ENCODE peak calls at places on chromosomes 12 and 14, in nine cellular contexts. N is neural progenitor cell, R is right atrium auricular region, A is tibial artery, U is suprapubic skin, M is upper lobe of left lung, W is fibroblast of lung, K is SK-N-SH, V is stomach. C is an unnamed sample. For H3K4me1, the result is how much of the 10 kb centered on the place peaks cover.

GRCh38 chr14:64762044-64763034 is 58.1 kb downstream of the PLEKHG3 start:
- DNase-seq in R (peak), U (no peak), K (peak), V (peak), A (peak), N (peak), M (peak), W (peak), C (peak)

GRCh38 chr12:67957383-67957782 is 31.9 kb upstream of the IFNG-AS1 start:
- DNase-seq in N (no peak), W (no peak), M (no peak), U (no peak), A (no peak), R (no peak), K (no peak), V (no peak), C (no peak)

GRCh38 chr12:29086325-29087271 is 62.5 kb upstream of the FAR2 start:
- DNase-seq in N (no peak), V (no peak), M (no peak), A (no peak), R (no peak), W (no peak), K (no peak), U (no peak), C (no peak)

GRCh38 chr12:41967668-41968649 is 176.7 kb downstream of the GXYLT1 start:
- DNase-seq in A (no peak), R (no peak), K (peak), N (peak), V (no peak), W (no peak), M (no peak), U (no peak), C (no peak)

GRCh38 chr12:6069452-6070093 is 54.9 kb downstream of the VWF start:
- DNase-seq in R (peak), V (no peak), M (peak), U (no peak), A (peak), K (no peak), W (peak), N (no peak), C (no peak)

GRCh38 chr14:76918751-76919421 is 92.7 kb downstream of the LRRC74A start:
- DNase-seq in K (peak), N (peak), W (peak), M (peak), V (peak), A (peak), U (peak), R (peak), C (peak)

GRCh38 chr12:68056300-68056699 is 67.1 kb downstream of the IFNG-AS1 start:
- DNase-seq in R (no peak), W (no peak), U (no peak), N (no peak), K (no peak), V (no peak), M (no peak), A (no peak), C (no peak)

GRCh38 chr12:46459111-46459510 is 86.5 kb upstream of the SLC38A2 start:
- DNase-seq in V (no peak), K (no peak), U (no peak), M (no peak), W (peak), A (no peak), N (no peak), R (no peak), C (no peak)

GRCh38 chr14:79972230-79972629 is 239.1 kb downstream of the DIO2 start:
- DNase-seq in W (no peak), K (no peak), M (no peak), A (no peak), U (no peak), R (no peak), V (no peak), N (no peak), C (no peak)

GRCh38 chr12:100216337-100216736 is 15.7 kb downstream of the ACTR6 start:
- DNase-seq in M (no peak), W (no peak), R (no peak), N (no peak), A (no peak), K (no peak), U (no peak), V (no peak), C (no peak)

GRCh38 chr12:5511644-5512584 is 80.0 kb downstream of the NTF3 start:
- DNase-seq in U (peak), W (peak), R (peak), M (no peak), A (no peak), N (peak), K (peak), V (no peak), C (no peak)

GRCh38 chr14:55104051-55104954 is 24.7 kb upstream of the LGALS3 start:
- DNase-seq in U (no peak), R (no peak), K (no peak), A (no peak), V (no peak), M (peak), N (no peak), W (no peak), C (no peak)

GRCh38 chr14:31388687-31389413 is 31.5 kb downstream of the HEATR5A start:
- DNase-seq in K (no peak), M (no peak), V (no peak), N (no peak), R (no peak), A (no peak), W (no peak), U (no peak), C (no peak)

GRCh38 chr12:106195638-106196037 is 52.2 kb downstream of the CKAP4 start:
- DNase-seq in R (peak), W (peak), K (no peak), M (peak), A (peak), U (peak), N (no peak), V (peak), C (peak)

GRCh38 chr12:25615119-25615518 is 62.0 kb upstream of the LMNTD1 start:
- DNase-seq in A (no peak), K (no peak), W (peak), M (peak), V (no peak), N (no peak), U (no peak), R (no peak), C (no peak)

GRCh38 chr12:123061806-123062205 is 81.3 kb downstream of the ARL6IP4 start:
- DNase-seq in N (no peak), A (no peak), V (no peak), K (no peak), U (no peak), R (no peak), M (no peak), W (no peak), C (no peak)

GRCh38 chr14:27605298-27605697 is 1007.5 kb upstream of the NOVA1 start:
- DNase-seq in N (no peak), K (no peak), W (no peak), A (no peak), V (no peak), R (no peak), M (no peak), U (no peak), C (no peak)

GRCh38 chr14:100641274-100641860 is 54.1 kb upstream of the BEGAIN start:
- DNase-seq in W (no peak), M (no peak), K (peak), R (no peak), U (no peak), V (no peak), A (no peak), N (no peak), C (no peak)

GRCh38 chr14:51849095-51849494 is 11.3 kb upstream of the GNG2 start:
- DNase-seq in U (no peak), R (no peak), A (no peak), M (no peak), V (no peak), K (no peak), W (no peak), N (no peak), C (no peak)

GRCh38 chr12:3113671-3114070 is 36.5 kb downstream of the TSPAN9 start:
- DNase-seq in N (no peak), M (no peak), U (no peak), W (no peak), V (no peak), A (no peak), R (no peak), K (no peak), C (no peak)

GRCh38 chr12:75011120-75011519 is 198.5 kb downstream of the KCNC2 start:
- DNase-seq in V (no peak), A (no peak), N (no peak), K (no peak), M (no peak), U (no peak), R (no peak), W (no peak), C (no peak)

GRCh38 chr12:116799955-116800354 is 61.8 kb downstream of the RNFT2 start:
- DNase-seq in U (no peak), M (no peak), R (no peak), K (no peak), A (no peak), V (no peak), N (no peak), W (no peak), C (no peak)
- H3K4me1 ChIP-seq in U (under half), M (under half), R (under half), K (under half), A (under half), V (under half), N (under half), W (under half), C (under half)

GRCh38 chr12:96327889-96328288 is 72.3 kb downstream of the CDK17 start:
- DNase-seq in U (no peak), M (no peak), R (no peak), V (no peak), N (no peak), K (no peak), W (no peak), A (no peak), C (no peak)
- TF ChIP-seq CTCF in U (no peak), M (no peak), R (no peak), V (no peak), N (no peak), K (no peak), W (no peak), A (no peak), C (no peak)

GRCh38 chr14:73462078-73462715 is 3.9 kb upstream of the NUMB start:
- DNase-seq in U (no peak), V (peak), K (peak), N (peak), M (peak), A (peak), R (peak), W (peak), C (no peak)
- H3K4me1 ChIP-seq in U (under half), V (half or more), K (under half), N (under half), M (half or more), A (under half), R (under half), W (under half), C (half or more)

GRCh38 chr12:98645572-98646067 is 530 bp downstream of the APAF1 start:
- DNase-seq in N (peak), M (peak), R (peak), A (peak), V (peak), W (no peak), U (no peak), K (no peak), C (no peak)

GRCh38 chr12:98639526-98639925 is 5.1 kb downstream of the IKBIP start:
- DNase-seq in W (no peak), A (no peak), N (no peak), U (no peak), R (no peak), K (no peak), M (no peak), V (no peak), C (no peak)

GRCh38 chr12:98644712-98645571 is at the start of the genes APAF1 and IKBIP:
- DNase-seq in K (peak), N (peak), M (peak), U (peak), R (peak), V (peak), W (peak), A (peak), C (peak)

GRCh38 chr12:98646165-98646764 is 1.2 kb downstream of the APAF1 start:
- DNase-seq in N (peak), A (no peak), K (no peak), W (peak), U (no peak), V (no peak), R (no peak), M (no peak), C (no peak)

GRCh38 chr12:98644433-98644711 is 216 bp downstream of the IKBIP start:
- DNase-seq in K (no peak), V (peak), N (no peak), R (no peak), M (peak), W (no peak), A (peak), U (no peak), C (no peak)
- TF ChIP-seq CTCF in K (peak), V (no peak), N (no peak), R (no peak), M (no peak), W (peak), A (no peak), U (no peak), C (no peak)

DNA sequence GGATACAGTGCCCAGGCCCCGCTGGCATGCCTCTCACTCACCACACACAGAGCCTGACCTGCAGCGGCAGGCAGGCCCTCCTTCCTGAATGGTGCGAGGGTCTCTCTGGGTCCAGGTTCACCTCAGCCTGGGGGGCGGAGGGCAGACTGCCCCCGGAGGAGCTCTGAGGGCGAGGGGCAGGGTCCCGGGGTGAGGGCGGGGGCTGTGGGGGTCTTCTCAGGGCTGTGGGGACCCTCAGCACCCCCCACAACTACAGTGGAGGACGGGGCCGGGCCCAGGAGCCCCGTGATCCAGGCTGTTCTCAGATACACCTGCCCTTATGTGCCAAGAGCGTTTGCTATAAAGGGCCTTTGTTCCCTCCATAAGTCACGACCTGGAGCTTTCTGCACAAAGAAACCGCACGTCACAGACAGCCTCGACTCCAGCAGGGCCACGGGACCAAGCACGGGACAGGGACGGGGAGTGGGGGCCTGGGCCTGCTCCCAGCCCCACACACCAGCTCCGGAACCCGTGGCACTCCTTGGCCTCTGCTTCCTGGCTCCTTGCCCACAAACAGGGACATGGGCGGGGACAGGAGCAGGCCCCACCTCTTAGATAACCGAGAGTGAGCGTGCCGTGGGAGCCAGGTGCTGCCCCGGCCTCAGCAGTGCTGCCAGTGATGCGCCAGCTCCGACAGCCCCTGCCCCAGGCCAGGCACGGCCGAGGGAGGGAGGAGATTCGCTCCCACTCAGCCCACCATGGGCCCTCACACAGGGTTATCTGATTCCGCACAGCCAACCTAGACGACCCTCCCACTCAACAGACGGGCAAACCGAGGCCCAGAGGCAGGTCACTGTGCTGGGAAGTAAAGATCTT is 101.9 kb downstream of the RFLNA start:
- DNase-seq in K (peak), M (no peak), A (peak), U (no peak), W (no peak), R (peak), N (no peak), V (peak), C (peak)
- H3K4me1 ChIP-seq in K (half or more), M (half or more), A (under half), U (half or more), W (under half), R (under half), N (under half), V (half or more), C (half or more)

DNA sequence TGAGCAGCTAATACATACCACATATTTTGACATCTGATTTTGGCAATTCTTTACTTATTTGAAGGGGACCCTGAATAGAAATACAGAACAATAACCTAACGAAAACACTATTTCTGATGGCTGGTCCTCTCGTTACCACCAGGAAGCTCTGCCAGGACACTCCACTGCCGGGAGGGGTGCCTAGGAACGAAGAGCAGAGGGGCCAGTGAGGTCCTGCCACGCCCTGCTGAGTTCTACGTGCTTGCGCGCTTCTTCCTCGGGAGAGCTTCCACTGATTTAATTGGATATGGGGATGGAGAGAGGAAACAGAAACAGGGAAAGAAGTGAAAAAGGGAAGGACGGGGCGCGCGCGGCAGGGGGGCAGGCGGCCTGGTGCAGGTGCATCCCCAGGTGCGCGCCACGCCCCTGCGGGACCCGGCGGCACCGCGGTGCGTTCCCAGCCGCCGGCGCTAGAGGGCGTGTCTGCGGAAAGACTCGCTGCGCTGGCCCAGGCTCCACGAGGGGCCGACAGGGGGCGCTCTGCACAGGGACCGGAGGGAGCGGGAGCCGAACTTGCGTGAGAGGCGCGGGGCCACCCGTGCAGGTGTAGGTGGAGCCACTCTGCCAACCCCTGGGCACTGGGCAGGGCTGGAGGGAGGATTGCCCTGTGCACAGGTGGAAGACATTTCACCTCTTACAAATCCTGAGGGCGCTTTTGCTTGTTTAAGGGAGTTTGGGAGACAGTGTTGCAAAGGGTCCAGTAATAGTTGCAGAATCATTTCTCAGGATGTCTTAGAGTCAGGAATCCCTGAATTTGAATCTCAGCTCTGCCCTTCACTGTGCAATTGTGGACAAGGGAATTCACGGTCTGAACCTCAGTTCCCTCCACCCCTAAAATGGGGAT is 986.3 kb upstream of the TMEM132C start:
- DNase-seq in A (no peak), M (peak), U (no peak), K (peak), R (no peak), V (peak), W (no peak), N (peak), C (peak)
- TF ChIP-seq CTCF in A (peak), M (peak), U (peak), K (no peak), R (peak), V (peak), W (peak), N (peak), C (peak)

GRCh38 chr14:90408713-90409112 is 11.9 kb downstream of the CALM1 start:
- DNase-seq in A (no peak), R (no peak), V (no peak), U (no peak), M (no peak), W (peak), K (no peak), N (no peak), C (no peak)

GRCh38 chr14:90406384-90406798 is 9.6 kb downstream of the CALM1 start:
- DNase-seq in A (no peak), K (no peak), M (no peak), N (no peak), W (no peak), V (no peak), U (no peak), R (no peak), C (no peak)

GRCh38 chr14:90405101-90405500 is 8.3 kb downstream of the CALM1 start:
- DNase-seq in K (no peak), A (no peak), N (no peak), U (no peak), V (no peak), M (no peak), W (no peak), R (no peak), C (no peak)

GRCh38 chr14:90403065-90403464 is 6.2 kb downstream of the CALM1 start:
- DNase-seq in N (no peak), W (no peak), K (no peak), V (no peak), U (no peak), A (no peak), R (no peak), M (no peak), C (no peak)

DNA sequence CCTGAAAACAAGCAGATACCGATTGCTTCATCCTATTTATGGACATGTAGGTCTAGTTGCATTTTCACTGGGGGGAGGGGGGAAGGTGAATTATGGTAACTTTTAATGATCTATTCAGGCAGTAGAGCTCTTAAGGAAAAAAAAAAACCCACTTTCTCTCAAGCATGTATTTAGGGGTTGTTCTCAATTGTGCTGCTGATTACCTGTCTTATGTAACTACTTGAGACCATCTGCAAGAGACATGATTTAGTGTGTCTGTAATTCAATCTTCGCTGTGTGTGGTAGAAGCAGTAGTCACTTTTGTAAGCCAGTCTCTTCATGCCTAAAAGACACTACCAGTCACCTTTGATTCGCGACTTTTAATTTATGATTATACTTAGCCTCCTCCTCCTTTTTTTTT is 8.9 kb downstream of the CALM1 start:
- DNase-seq in A (no peak), R (no peak), U (no peak), N (no peak), K (no peak), V (no peak), W (no peak), M (no peak), C (no peak)
- H3K4me1 ChIP-seq in A (under half), R (under half), U (under half), N (under half), K (under half), V (half or more), W (under half), M (under half), C (under half)

GRCh38 chr14:22047105-22047504 is 373.5 kb upstream of the OR4E1 start:
- DNase-seq in R (no peak), V (no peak), M (no peak), U (no peak), W (no peak), A (no peak), N (peak), K (no peak), C (no peak)
- TF ChIP-seq CTCF in R (no peak), V (no peak), M (no peak), U (no peak), W (no peak), A (no peak), N (peak), K (peak), C (no peak)

DNA sequence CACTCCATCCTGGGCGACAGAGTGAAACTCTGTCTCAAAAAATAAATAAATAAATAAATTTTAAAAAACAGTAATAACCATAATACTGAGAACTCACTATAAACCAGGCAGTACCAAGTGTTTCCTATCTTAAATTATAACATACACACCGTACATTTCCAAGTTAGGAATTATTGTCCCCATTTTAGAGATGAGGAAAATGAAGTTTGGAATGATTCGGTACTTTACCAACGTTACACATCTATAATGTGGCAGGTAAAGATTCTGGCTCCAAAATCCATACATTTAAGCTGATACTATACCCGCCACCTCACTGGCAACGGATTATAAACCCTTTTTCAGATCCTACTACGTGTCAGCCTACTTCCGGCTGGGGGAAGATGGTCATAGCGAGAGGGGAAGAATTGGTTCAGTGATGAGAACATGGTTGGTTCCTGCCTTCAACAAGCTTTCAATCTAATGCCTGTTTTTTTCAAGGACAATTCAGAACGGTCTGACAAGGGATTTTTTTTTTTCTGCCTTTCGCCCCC is 105.9 kb upstream of the ATF7IP start:
- DNase-seq in M (no peak), U (no peak), R (no peak), W (no peak), K (no peak), V (no peak), A (no peak), N (no peak), C (no peak)
- H3K4me1 ChIP-seq in M (half or more), U (half or more), R (under half), W (under half), K (under half), V (half or more), A (under half), N (under half), C (under half)

GRCh38 chr12:112419269-112420133 is 754 bp downstream of the PTPN11 start:
- DNase-seq in R (peak), U (peak), M (peak), V (peak), A (peak), N (peak), W (peak), K (no peak), C (peak)
- TF ChIP-seq CTCF in R (no peak), U (no peak), M (peak), V (no peak), A (no peak), N (peak), W (no peak), K (peak), C (no peak)

C was measured in tibial nerve.